ENCODE peak calls at places on chromosomes 5 and 9, in four cellular contexts. R is effector memory CD4-positive, alpha-beta T cell; O is gastrocnemius medialis; W is breast epithelium. X is an unnamed sample.

GRCh38 chr5:139745121-139745799 is 50.3 kb upstream of the PSD2 start:
- DNase-seq in R (no peak), O (no peak), W (no peak), X (no peak)

GRCh38 chr5:94361832-94362754 is 256.3 kb downstream of the KIAA0825 start:
- DNase-seq in R (no peak), O (no peak), W (no peak), X (no peak)

GRCh38 chr5:154311362-154311761 is 120.8 kb downstream of the GALNT10 start:
- DNase-seq in R (no peak), O (no peak), W (no peak), X (no peak)

GRCh38 chr5:176533894-176534611 is 3.1 kb downstream of the RNF44 start:
- DNase-seq in R (no peak), O (no peak), W (no peak), X (peak; percentile 59)

GRCh38 chr5:169695919-169696490 is 58.9 kb downstream of the DOCK2 start:
- DNase-seq in R (no peak), O (no peak), W (no peak), X (no peak)

GRCh38 chr5:65186646-65187227 is 295.0 kb downstream of the ADAMTS6 start:
- DNase-seq in R (no peak), O (no peak), W (no peak), X (no peak)

GRCh38 chr9:109584205-109584604 is 86.1 kb upstream of the PTPN3 start:
- DNase-seq in R (no peak), O (no peak), W (no peak), X (no peak)

GRCh38 chr5:177185993-177186392 is 52.4 kb downstream of the NSD1 start:
- DNase-seq in R (no peak), O (no peak), W (no peak), X (no peak)

GRCh38 chr5:160326981-160327380 is 14.6 kb upstream of the CCNJL start:
- DNase-seq in R (no peak), O (no peak), W (no peak), X (no peak)

GRCh38 chr9:126390923-126391322 is 64.3 kb downstream of the MVB12B start:
- DNase-seq in R (no peak), O (no peak), W (no peak), X (no peak)

GRCh38 chr9:135244271-135244691 is 156.8 kb downstream of the OLFM1 start:
- DNase-seq in R (no peak), O (no peak), W (no peak), X (no peak)

GRCh38 chr9:88198346-88198807 is 60.1 kb upstream of the SPATA31C2 start:
- DNase-seq in R (no peak), O (no peak), W (no peak), X (no peak)

GRCh38 chr5:135034963-135035677 is 1.1 kb upstream of the PITX1 start:
- DNase-seq in R (no peak), O (no peak), W (no peak), X (no peak)

GRCh38 chr5:132297211-132297940 is 3.2 kb downstream of the SLC22A4 start:
- DNase-seq in R (no peak), O (no peak), W (no peak), X (no peak)

GRCh38 chr9:135474915-135475314 is 4.7 kb upstream of the PPP1R26 start:
- DNase-seq in R (no peak), O (no peak), W (no peak), X (no peak)

GRCh38 chr5:130550553-130550940 is 614.5 kb downstream of the HINT1 start:
- DNase-seq in R (no peak), O (no peak), W (no peak), X (no peak)

GRCh38 chr5:400282-401215 is 42.4 kb upstream of the EXOC3 start:
- DNase-seq in R (no peak), O (no peak), W (peak; percentile 13), X (no peak)

GRCh38 chr9:98558575-98558974 is 150.2 kb downstream of the GABBR2 start:
- DNase-seq in R (no peak), O (no peak), W (no peak), X (no peak)

GRCh38 chr5:58019614-58020013 is 440.3 kb downstream of the PLK2 start:
- DNase-seq in R (no peak), O (peak; percentile 6), W (no peak), X (no peak)

GRCh38 chr5:91183743-91184142 is 199.4 kb downstream of the ARRDC3 start:
- DNase-seq in R (no peak), O (no peak), W (peak; percentile 34), X (no peak)

GRCh38 chr9:19799784-19800183 is 10.9 kb upstream of the SLC24A2 start:
- DNase-seq in R (no peak), O (no peak), W (no peak), X (no peak)

GRCh38 chr9:98518556-98518955 is 190.2 kb downstream of the GABBR2 start:
- DNase-seq in R (no peak), O (no peak), W (no peak), X (no peak)

GRCh38 chr5:140372971-140373487 is 13.0 kb downstream of the SLC4A9 start:
- DNase-seq in R (no peak), O (no peak), W (peak; percentile 35), X (peak; percentile 26)

GRCh38 chr9:122580360-122580759 is 2.8 kb downstream of the OR1L8 start:
- DNase-seq in R (no peak), O (no peak), W (no peak), X (no peak)

GRCh38 chr5:52824827-52825226 is 37.1 kb downstream of the ITGA1 start:
- DNase-seq in R (no peak), O (no peak), W (no peak), X (no peak)

GRCh38 chr9:87286506-87286905 is 211.2 kb upstream of the DAPK1 start:
- DNase-seq in R (no peak), O (no peak), W (no peak), X (no peak)

GRCh38 chr5:32172908-32173393 is 1.2 kb downstream of the GOLPH3 start:
- DNase-seq in R (no peak), O (no peak), W (no peak), X (no peak)

GRCh38 chr5:135230326-135230925 is 168.6 kb downstream of the MACROH2A1 start:
- DNase-seq in R (no peak), O (peak; percentile 49), W (no peak), X (no peak)

GRCh38 chr9:4796988-4797956 is 4.5 kb downstream of the RCL1 start:
- DNase-seq in R (no peak), O (no peak), W (no peak), X (peak; percentile 8)

GRCh38 chr9:38720083-38720755 is at the start of gene FAM240B:
- DNase-seq in R (no peak), O (no peak), W (no peak), X (no peak)

GRCh38 chr5:149367249-149367971 is 9.6 kb downstream of the PCYOX1L start:
- DNase-seq in R (peak; percentile 12), O (no peak), W (no peak), X (no peak)

GRCh38 chr9:116213673-116214047 is 60.1 kb downstream of the PAPPA start:
- DNase-seq in R (no peak), O (no peak), W (no peak), X (no peak)

GRCh38 chr5:141875795-141876627 is 2.2 kb downstream of the PCDH1 start:
- DNase-seq in R (no peak), O (no peak), W (no peak), X (no peak)

GRCh38 chr5:171956314-171956713 is 50.1 kb downstream of the FBXW11 start:
- DNase-seq in R (no peak), O (no peak), W (no peak), X (no peak)

GRCh38 chr5:17374157-17374556 is 123.9 kb upstream of the TAF11L2 start:
- DNase-seq in R (no peak), O (no peak), W (no peak), X (no peak)

GRCh38 chr9:117782931-117783788 is 79.0 kb downstream of the TLR4 start:
- DNase-seq in R (peak; percentile 23), O (peak; percentile 26), W (peak; percentile 57), X (peak; percentile 60)

GRCh38 chr5:42597318-42597937 is 159.2 kb upstream of the CCDC152 start:
- DNase-seq in R (no peak), O (no peak), W (no peak), X (no peak)

GRCh38 chr5:42600441-42600840 is 156.2 kb upstream of the CCDC152 start:
- DNase-seq in R (no peak), O (no peak), W (no peak), X (no peak)

GRCh38 chr5:42599106-42599505 is 157.5 kb upstream of the CCDC152 start:
- DNase-seq in R (no peak), O (no peak), W (no peak), X (no peak)

GRCh38 chr5:42596817-42597216 is 159.8 kb upstream of the CCDC152 start:
- DNase-seq in R (no peak), O (no peak), W (no peak), X (no peak)

GRCh38 chr5:42598311-42598710 is 158.3 kb upstream of the CCDC152 start:
- DNase-seq in R (no peak), O (no peak), W (no peak), X (no peak)
- H3K27ac ChIP-seq in R (no peak overlapping the region), O (no peak overlapping the region), W (peak overlapping the region; percentile 34), X (no peak overlapping the region)

DNA sequence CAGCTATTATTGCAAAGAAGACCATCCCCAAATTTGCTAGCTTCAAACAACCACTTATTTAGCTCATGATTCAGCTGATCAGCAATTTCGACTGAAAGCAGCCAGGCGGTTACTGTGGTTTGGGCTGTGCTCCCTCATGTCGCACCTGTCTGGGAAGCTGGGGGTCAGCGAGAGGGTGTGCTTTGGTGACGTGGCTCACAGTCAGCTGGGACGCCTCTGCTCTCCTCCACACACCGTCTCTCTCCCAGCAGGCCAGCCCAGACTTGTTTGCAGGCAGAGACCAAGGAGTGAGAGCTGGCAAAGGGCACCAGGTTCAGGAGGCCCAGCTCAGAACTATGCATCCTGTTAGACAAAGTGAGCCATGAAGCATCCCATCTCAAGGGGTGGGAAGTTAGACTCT is 140.9 kb downstream of the SYK start:
- DNase-seq in R (no peak), O (no peak), W (peak; percentile 88), X (no peak)
- H3K4me1 ChIP-seq in R (no peaks in the 10 kb centered on the region), O (no peaks in the 10 kb centered on the region), W (no peaks in the 10 kb centered on the region), X (no peaks in the 10 kb centered on the region)

DNA sequence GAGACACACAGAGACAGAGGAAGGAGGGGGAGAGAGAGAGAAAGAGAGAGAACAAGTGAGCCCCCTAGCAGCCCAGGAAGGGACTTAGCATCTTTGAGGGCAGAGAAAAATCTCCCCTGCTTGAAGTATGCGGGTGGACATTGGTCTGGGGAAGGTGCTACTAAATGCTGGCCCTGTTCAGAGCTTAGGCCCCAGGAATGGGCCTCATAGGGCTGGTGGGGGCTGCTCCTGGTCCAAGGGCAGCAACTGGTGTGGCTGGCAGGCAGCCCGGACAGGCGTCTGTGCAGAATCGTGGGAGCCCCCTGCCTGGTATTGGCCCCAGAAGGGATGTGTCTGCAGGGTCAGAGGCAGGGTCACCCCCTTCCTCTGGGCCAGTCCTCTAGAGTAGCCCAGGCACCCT is 47.8 kb upstream of the SUSD3 start:
- DNase-seq in R (no peak), O (no peak), W (no peak), X (no peak)
- H3K27ac ChIP-seq in R (peak overlapping the region; percentile 42), O (no peak overlapping the region), W (no peak overlapping the region), X (no peak overlapping the region)

GRCh38 chr5:179762781-179763176 is 30.2 kb downstream of the MAML1 start:
- DNase-seq in R (no peak), O (no peak), W (no peak), X (no peak)

GRCh38 chr5:179765400-179765799 is 28.4 kb upstream of the LTC4S start:
- DNase-seq in R (no peak), O (no peak), W (no peak), X (no peak)

GRCh38 chr5:179759961-179760541 is 27.4 kb downstream of the MAML1 start:
- DNase-seq in R (no peak), O (no peak), W (no peak), X (no peak)

GRCh38 chr5:179763215-179763945 is 30.4 kb upstream of the LTC4S start:
- DNase-seq in R (peak; percentile 21), O (peak; percentile 23), W (peak; percentile 77), X (peak; percentile 50)

GRCh38 chr5:179762079-179762780 is 29.6 kb downstream of the MAML1 start:
- DNase-seq in R (no peak), O (no peak), W (no peak), X (peak; percentile 43)
- H3K4me1 ChIP-seq in R (peaks cover 7% of the 10 kb centered on the region), O (peaks cover 53% of the 10 kb centered on the region), W (peaks cover 15% of the 10 kb centered on the region), X (peaks cover 56% of the 10 kb centered on the region)

X was measured in CD4-positive, alpha-beta memory T cell.